ENCODE peak calls at places on chromosome 13, in nine cellular contexts. B is prostate gland, L is body of pancreas, C is suprapubic skin, H is adrenal gland, T is GM12878, P is tibial nerve, J is ovary, Q is gastrocnemius medialis. A is an unnamed sample. For H3K4me1, the result is how much of the 10 kb centered on the place peaks cover.

GRCh38 chr13:49443327-49443688 is 556 bp downstream of the CAB39L start:
- DNase-seq in C (no peak), J (no peak), P (no peak), Q (no peak), T (no peak), B (peak), H (no peak), L (no peak), A (no peak)

GRCh38 chr13:91184244-91184926 is 163.1 kb upstream of the MIR17HG start:
- DNase-seq in C (no peak), J (no peak), L (no peak), P (no peak), H (no peak), Q (no peak), B (no peak), T (no peak), A (no peak)

GRCh38 chr13:113968463-113969310 is 5.2 kb downstream of the C13orf46 start:
- DNase-seq in B (no peak), Q (no peak), L (no peak), P (no peak), H (no peak), J (peak), T (no peak), C (peak), A (no peak)

GRCh38 chr13:68066879-68067513 is 836.9 kb upstream of the PCDH9 start:
- DNase-seq in Q (no peak), B (no peak), C (no peak), P (no peak), L (no peak), T (no peak), J (no peak), H (no peak), A (no peak)

GRCh38 chr13:18951412-18951811 is 230.2 kb downstream of the TUBA3C start:
- DNase-seq in C (no peak), B (no peak), H (no peak), T (no peak), L (no peak), Q (no peak), J (no peak), P (no peak), A (no peak)

GRCh38 chr13:52665325-52665724 is 12.7 kb downstream of the SUGT1 start:
- DNase-seq in H (no peak), C (no peak), B (no peak), L (no peak), P (no peak), J (no peak), Q (no peak), T (no peak), A (no peak)

GRCh38 chr13:38167164-38167822 is 182.4 kb upstream of the UFM1 start:
- DNase-seq in C (no peak), Q (no peak), H (no peak), P (no peak), J (no peak), B (no peak), T (peak), L (no peak), A (no peak)

GRCh38 chr13:49669735-49670309 is 21.5 kb downstream of the EBPL start:
- DNase-seq in L (peak), C (no peak), T (no peak), J (peak), H (peak), B (peak), Q (no peak), P (peak), A (no peak)

GRCh38 chr13:48112896-48113525 is 18.1 kb upstream of the MED4 start:
- DNase-seq in T (no peak), Q (no peak), B (no peak), L (no peak), P (no peak), C (no peak), J (no peak), H (no peak), A (no peak)

GRCh38 chr13:92739306-92739818 is 487.2 kb upstream of the GPC6 start:
- DNase-seq in J (no peak), B (no peak), H (no peak), T (no peak), L (no peak), P (no peak), Q (no peak), C (no peak), A (no peak)

GRCh38 chr13:66887088-66887487 is 343.0 kb downstream of the PCDH9 start:
- DNase-seq in H (no peak), J (no peak), L (no peak), P (no peak), Q (no peak), T (peak), B (no peak), C (no peak), A (no peak)

GRCh38 chr13:60090579-60090978 is 73.1 kb downstream of the DIAPH3 start:
- DNase-seq in C (no peak), Q (no peak), J (no peak), H (no peak), T (no peak), B (no peak), P (no peak), L (no peak), A (no peak)

GRCh38 chr13:29926077-29926476 is 75.7 kb upstream of the UBL3 start:
- DNase-seq in Q (no peak), L (no peak), P (no peak), C (no peak), H (no peak), J (no peak), B (no peak), T (no peak), A (no peak)
- H3K4me1 ChIP-seq in Q (under half), L (under half), P (under half), C (half or more), H (under half), J (under half), B (under half), T (under half), A (under half)

DNA sequence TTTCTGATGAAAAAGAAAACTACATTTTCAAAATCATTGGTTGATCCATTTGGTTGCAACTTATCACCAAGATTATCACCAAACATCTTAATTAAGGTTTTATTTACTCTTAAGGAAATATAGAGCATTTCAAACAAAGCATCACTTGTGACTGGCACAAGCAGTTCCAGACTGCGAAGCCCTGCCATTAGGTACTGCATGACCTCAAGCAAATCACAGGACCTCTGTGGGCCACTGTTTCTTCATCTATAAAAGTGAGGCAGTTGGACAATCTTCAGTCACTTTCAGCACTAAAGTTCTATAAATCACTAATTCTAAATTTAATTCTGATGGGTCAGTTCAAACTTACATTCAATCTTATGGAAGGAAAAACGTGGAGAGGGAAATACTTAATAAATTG is 2.0 kb downstream of the ELF1 start:
- DNase-seq in B (peak), L (peak), Q (peak), T (no peak), H (no peak), P (no peak), C (no peak), J (no peak), A (no peak)
- TF ChIP-seq POLR2A in B (peak), L (peak), Q (no peak), T (peak), H (no peak), P (no peak), C (no peak), J (no peak), A (no peak)

GRCh38 chr13:99043700-99044300 is 65.9 kb upstream of the DOCK9 start:
- DNase-seq in B (peak), Q (no peak), L (no peak), C (no peak), T (no peak), J (no peak), P (no peak), H (no peak), A (no peak)

GRCh38 chr13:99044764-99045163 is 66.9 kb upstream of the DOCK9 start:
- DNase-seq in B (no peak), H (no peak), J (no peak), L (no peak), T (no peak), Q (no peak), C (no peak), P (no peak), A (no peak)

GRCh38 chr13:99045396-99045795 is 67.5 kb upstream of the DOCK9 start:
- DNase-seq in Q (no peak), H (no peak), C (no peak), J (no peak), P (no peak), B (no peak), T (no peak), L (no peak), A (no peak)

GRCh38 chr13:99042851-99043250 is 65.0 kb upstream of the DOCK9 start:
- DNase-seq in P (no peak), J (no peak), B (no peak), T (no peak), H (no peak), L (no peak), C (no peak), Q (no peak), A (no peak)

DNA sequence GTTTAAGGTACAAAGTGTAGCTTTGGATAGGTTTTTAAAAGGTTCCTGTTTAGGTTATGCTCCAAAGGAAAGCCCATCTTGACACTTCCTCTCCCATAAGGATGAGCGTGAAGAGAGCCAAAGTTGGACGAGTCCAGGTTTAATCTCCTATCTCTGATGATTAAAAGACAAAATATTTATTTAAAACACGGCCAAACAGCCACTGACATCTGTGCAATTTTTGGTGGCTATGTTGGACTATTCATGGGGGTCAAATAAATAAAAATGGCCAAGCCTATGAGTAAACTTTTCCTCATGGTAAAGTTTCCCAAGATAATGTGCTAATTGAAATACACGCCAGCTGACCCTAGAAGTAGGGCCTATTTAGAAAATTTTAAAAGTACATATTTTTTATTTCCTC is 69.0 kb upstream of the DOCK9 start:
- DNase-seq in L (no peak), B (no peak), C (no peak), T (no peak), J (no peak), H (no peak), P (no peak), Q (no peak), A (no peak)
- H3K4me1 ChIP-seq in L (under half), B (under half), C (half or more), T (under half), J (under half), H (under half), P (under half), Q (under half), A (under half)

DNA sequence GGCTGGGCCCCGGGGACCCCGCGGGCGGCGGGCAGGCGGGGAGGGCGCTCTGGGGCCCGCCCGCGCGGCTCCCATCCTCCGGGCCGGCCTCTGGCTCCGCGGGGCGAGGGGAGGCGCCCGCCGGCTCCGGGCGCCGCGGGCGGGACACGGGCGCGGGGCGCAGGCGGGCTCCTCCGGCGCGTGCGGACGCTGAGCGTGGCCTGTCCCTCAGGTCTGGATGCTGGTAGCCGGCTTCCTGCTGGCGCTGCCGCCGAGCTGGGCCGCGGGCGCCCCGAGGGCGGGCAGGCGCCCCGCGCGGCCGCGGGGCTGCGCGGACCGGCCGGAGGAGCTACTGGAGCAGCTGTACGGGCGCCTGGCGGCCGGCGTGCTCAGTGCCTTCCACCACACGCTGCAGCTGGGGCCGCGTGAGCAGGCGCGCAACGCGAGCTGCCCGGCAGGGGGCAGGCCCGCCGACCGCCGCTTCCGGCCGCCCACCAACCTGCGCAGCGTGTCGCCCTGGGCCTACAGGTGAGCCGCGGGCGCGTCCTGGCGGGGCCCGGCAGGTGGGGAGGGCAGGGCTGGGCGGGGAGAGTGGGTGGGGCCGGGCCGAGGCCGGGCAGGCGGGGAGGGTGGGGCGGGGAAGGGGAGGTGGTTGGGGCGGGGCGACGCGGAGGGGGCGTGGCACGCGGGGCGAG is 423 bp downstream of the IL17D start:
- DNase-seq in C (no peak), J (peak), B (peak), P (no peak), T (peak), H (peak), L (peak), Q (no peak), A (peak)
- TF ChIP-seq POLR2A in C (no peak), J (no peak), B (peak), P (no peak), T (peak), H (peak), L (peak), Q (peak), A (no peak)